ENCODE peak calls at places on chromosome 10, in four cellular contexts. One of them, this sample, is unnamed.

GRCh38 chr10:78570633-78571032 is 498.1 kb upstream of the ZMIZ1 start:
- DNase-seq in left lung: no peak
- DNase-seq in BJ: no peak
- DNase-seq in fibroblast of lung: no peak
- DNase-seq in this sample: no peak

GRCh38 chr10:111953949-111954348 is 229.6 kb downstream of the GPAM start:
- DNase-seq in left lung: no peak
- DNase-seq in BJ: no peak
- DNase-seq in fibroblast of lung: no peak
- DNase-seq in this sample: no peak

GRCh38 chr10:51800725-51801455 is 101.5 kb upstream of the CSTF2T start:
- DNase-seq in left lung: no peak
- DNase-seq in BJ: no peak
- DNase-seq in fibroblast of lung: peak
- DNase-seq in this sample: no peak

GRCh38 chr10:24721254-24722106 is 2.2 kb downstream of the ARHGAP21 start:
- DNase-seq in left lung: peak
- DNase-seq in BJ: no peak
- DNase-seq in fibroblast of lung: no peak
- DNase-seq in this sample: no peak

GRCh38 chr10:104323721-104324686 is 14.3 kb downstream of the ITPRIP start:
- DNase-seq in left lung: peak
- DNase-seq in BJ: no peak
- DNase-seq in fibroblast of lung: no peak
- DNase-seq in this sample: no peak

GRCh38 chr10:77179015-77179695 is 458.5 kb downstream of the KCNMA1 start:
- DNase-seq in left lung: peak
- DNase-seq in BJ: peak
- DNase-seq in fibroblast of lung: peak
- DNase-seq in this sample: no peak

GRCh38 chr10:80472234-80473095 is 18.4 kb downstream of the TSPAN14 start:
- DNase-seq in left lung: no peak
- DNase-seq in BJ: no peak
- DNase-seq in fibroblast of lung: peak
- DNase-seq in this sample: no peak

GRCh38 chr10:43808136-43808535 is 159.5 kb upstream of the ZNF32 start:
- DNase-seq in left lung: no peak
- DNase-seq in BJ: no peak
- DNase-seq in fibroblast of lung: no peak
- DNase-seq in this sample: no peak

GRCh38 chr10:51607436-51607835 is 92.0 kb downstream of the CSTF2T start:
- DNase-seq in left lung: no peak
- DNase-seq in BJ: no peak
- DNase-seq in fibroblast of lung: no peak
- DNase-seq in this sample: no peak

GRCh38 chr10:75208177-75208576 is 2.4 kb upstream of the VDAC2 start:
- DNase-seq in left lung: no peak
- DNase-seq in BJ: no peak
- DNase-seq in fibroblast of lung: peak
- DNase-seq in this sample: no peak

GRCh38 chr10:34739915-34740314 is 75.2 kb downstream of the PARD3 start:
- DNase-seq in left lung: peak
- DNase-seq in BJ: peak
- DNase-seq in fibroblast of lung: peak
- DNase-seq in this sample: no peak

GRCh38 chr10:110747609-110748464 is 103.7 kb downstream of the RBM20 start:
- DNase-seq in left lung: no peak
- DNase-seq in BJ: no peak
- DNase-seq in fibroblast of lung: no peak
- DNase-seq in this sample: no peak

GRCh38 chr10:72389022-72389421 is 34.3 kb upstream of the DNAJB12 start:
- DNase-seq in left lung: no peak
- DNase-seq in BJ: no peak
- DNase-seq in fibroblast of lung: no peak
- DNase-seq in this sample: no peak

GRCh38 chr10:130422366-130423324 is 286.5 kb downstream of the GLRX3 start:
- DNase-seq in left lung: no peak
- DNase-seq in BJ: no peak
- DNase-seq in fibroblast of lung: no peak
- DNase-seq in this sample: no peak
- TF ChIP-seq CTCF in left lung: no peak
- TF ChIP-seq CTCF in BJ: no peak
- TF ChIP-seq CTCF in fibroblast of lung: no peak
- TF ChIP-seq CTCF in this sample: no peak

DNA sequence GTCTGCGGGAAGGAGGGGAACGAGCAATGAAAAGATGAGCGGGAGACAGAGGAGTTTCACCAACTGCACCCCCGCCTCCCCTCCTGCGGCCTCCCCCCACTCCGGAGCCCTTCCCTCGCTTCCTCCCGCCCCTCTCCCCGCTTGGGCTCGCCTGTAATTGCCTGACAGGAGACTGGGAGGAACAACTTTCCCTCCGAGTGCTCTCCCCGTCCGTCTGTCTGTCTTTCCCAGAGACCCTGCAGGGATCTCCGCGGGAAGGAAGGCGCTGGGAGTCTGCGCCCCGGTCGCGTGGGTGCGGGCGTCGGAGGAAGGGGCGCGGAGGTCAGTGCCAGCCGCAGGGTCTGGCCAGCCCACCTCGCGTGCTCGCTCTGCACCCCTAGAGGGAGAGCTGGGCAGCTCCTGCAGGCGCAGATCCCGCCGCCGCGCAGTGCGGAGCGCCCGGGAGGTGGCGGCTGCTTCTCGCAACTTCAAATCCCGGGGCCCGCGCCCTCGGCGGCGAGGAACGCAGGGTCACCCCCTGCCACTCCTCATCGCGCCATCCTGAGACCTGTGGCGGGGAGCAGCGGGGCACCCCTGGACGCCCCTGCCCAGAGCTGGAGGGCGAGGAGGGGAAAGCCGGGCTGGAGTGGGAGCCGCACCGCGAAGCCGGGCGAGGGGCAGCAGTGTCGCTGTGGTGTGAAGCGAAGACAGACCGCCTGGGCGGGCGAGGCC is 527 bp upstream of the NRP1 start:
- DNase-seq in left lung: peak
- DNase-seq in BJ: peak
- DNase-seq in fibroblast of lung: peak
- DNase-seq in this sample: peak
- TF ChIP-seq CTCF in left lung: peak
- TF ChIP-seq CTCF in BJ: peak
- TF ChIP-seq CTCF in fibroblast of lung: peak
- TF ChIP-seq CTCF in this sample: peak

GRCh38 chr10:119302172-119302571 is 94.8 kb downstream of the GRK5 start:
- DNase-seq in left lung: no peak
- DNase-seq in BJ: no peak
- DNase-seq in fibroblast of lung: no peak
- DNase-seq in this sample: no peak
- TF ChIP-seq CTCF in left lung: no peak
- TF ChIP-seq CTCF in BJ: no peak
- TF ChIP-seq CTCF in fibroblast of lung: no peak
- TF ChIP-seq CTCF in this sample: no peak

GRCh38 chr10:61545170-61545569 is 92.0 kb upstream of the TMEM26 start:
- DNase-seq in left lung: no peak
- DNase-seq in BJ: no peak
- DNase-seq in fibroblast of lung: no peak
- DNase-seq in this sample: no peak
- TF ChIP-seq CTCF in left lung: no peak
- TF ChIP-seq CTCF in BJ: no peak
- TF ChIP-seq CTCF in fibroblast of lung: no peak
- TF ChIP-seq CTCF in this sample: no peak

GRCh38 chr10:85789125-85789524 is 577.5 kb downstream of the GRID1 start:
- DNase-seq in left lung: no peak
- DNase-seq in BJ: no peak
- DNase-seq in fibroblast of lung: no peak
- DNase-seq in this sample: no peak

GRCh38 chr10:85788570-85788969 is 578.0 kb downstream of the GRID1 start:
- DNase-seq in left lung: no peak
- DNase-seq in BJ: no peak
- DNase-seq in fibroblast of lung: no peak
- DNase-seq in this sample: no peak

GRCh38 chr10:85784792-85785191 is 581.8 kb downstream of the GRID1 start:
- DNase-seq in left lung: no peak
- DNase-seq in BJ: no peak
- DNase-seq in fibroblast of lung: no peak
- DNase-seq in this sample: no peak

GRCh38 chr10:85787393-85787792 is 579.2 kb downstream of the GRID1 start:
- DNase-seq in left lung: no peak
- DNase-seq in BJ: no peak
- DNase-seq in fibroblast of lung: no peak
- DNase-seq in this sample: no peak

DNA sequence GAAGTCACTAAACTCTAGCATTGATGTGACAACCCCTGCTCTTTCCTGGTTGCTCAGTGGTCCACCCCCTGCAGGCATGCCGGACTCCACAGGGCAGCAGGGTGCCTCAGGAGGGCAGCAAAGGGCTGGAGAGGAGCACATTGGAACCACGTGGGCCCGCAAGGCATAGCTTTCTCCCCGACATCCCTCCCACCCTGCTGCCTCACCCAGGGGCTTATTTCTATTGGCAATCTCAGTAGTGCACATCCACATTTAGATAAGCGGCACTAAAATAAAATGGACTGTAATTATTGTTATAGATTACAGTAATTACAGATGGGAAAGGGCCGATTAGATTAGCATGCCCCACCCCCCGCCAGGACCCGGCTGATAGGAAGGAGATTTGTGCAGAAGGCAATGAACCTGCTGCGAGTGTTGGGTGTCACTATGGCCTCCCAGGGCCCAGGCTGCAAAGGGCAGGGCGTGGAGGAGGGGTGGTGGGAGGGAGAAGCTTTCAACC is 580.1 kb downstream of the GRID1 start:
- DNase-seq in left lung: no peak
- DNase-seq in BJ: no peak
- DNase-seq in fibroblast of lung: no peak
- DNase-seq in this sample: no peak
- TF ChIP-seq CTCF in left lung: peak
- TF ChIP-seq CTCF in BJ: no peak
- TF ChIP-seq CTCF in fibroblast of lung: no peak
- TF ChIP-seq CTCF in this sample: peak

DNA sequence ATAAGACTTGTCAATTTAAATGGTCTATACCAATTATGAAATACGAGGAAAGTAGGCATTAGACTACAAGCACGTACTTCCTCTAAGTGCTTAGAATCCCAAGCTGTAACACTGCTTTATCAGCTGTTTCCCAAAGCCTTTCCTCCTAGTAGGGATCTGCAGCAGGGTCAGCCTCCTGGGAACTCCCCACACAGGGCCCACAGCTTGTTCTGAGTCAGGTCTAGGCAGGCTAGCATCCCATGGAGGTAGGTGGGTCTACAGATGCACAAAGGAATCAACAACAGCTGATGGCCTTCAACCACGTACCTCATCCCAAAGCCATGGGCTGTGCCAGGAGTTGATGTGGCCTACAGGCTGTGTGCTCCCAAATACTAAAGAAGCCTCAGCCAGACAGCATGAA is 14.7 kb downstream of the MMS19 start:
- DNase-seq in left lung: no peak
- DNase-seq in BJ: no peak
- DNase-seq in fibroblast of lung: no peak
- DNase-seq in this sample: no peak
- TF ChIP-seq CTCF in left lung: no peak
- TF ChIP-seq CTCF in BJ: no peak
- TF ChIP-seq CTCF in fibroblast of lung: no peak
- TF ChIP-seq CTCF in this sample: no peak

GRCh38 chr10:119488675-119489074 is 53.8 kb downstream of the RGS10 start:
- DNase-seq in left lung: no peak
- DNase-seq in BJ: no peak
- DNase-seq in fibroblast of lung: no peak
- DNase-seq in this sample: no peak

GRCh38 chr10:119494224-119495060 is 48.1 kb downstream of the RGS10 start:
- DNase-seq in left lung: no peak
- DNase-seq in BJ: no peak
- DNase-seq in fibroblast of lung: peak
- DNase-seq in this sample: no peak

GRCh38 chr10:119491941-119492340 is 50.6 kb downstream of the RGS10 start:
- DNase-seq in left lung: no peak
- DNase-seq in BJ: no peak
- DNase-seq in fibroblast of lung: no peak
- DNase-seq in this sample: no peak

GRCh38 chr10:119493155-119493554 is 49.4 kb downstream of the RGS10 start:
- DNase-seq in left lung: no peak
- DNase-seq in BJ: no peak
- DNase-seq in fibroblast of lung: no peak
- DNase-seq in this sample: no peak

DNA sequence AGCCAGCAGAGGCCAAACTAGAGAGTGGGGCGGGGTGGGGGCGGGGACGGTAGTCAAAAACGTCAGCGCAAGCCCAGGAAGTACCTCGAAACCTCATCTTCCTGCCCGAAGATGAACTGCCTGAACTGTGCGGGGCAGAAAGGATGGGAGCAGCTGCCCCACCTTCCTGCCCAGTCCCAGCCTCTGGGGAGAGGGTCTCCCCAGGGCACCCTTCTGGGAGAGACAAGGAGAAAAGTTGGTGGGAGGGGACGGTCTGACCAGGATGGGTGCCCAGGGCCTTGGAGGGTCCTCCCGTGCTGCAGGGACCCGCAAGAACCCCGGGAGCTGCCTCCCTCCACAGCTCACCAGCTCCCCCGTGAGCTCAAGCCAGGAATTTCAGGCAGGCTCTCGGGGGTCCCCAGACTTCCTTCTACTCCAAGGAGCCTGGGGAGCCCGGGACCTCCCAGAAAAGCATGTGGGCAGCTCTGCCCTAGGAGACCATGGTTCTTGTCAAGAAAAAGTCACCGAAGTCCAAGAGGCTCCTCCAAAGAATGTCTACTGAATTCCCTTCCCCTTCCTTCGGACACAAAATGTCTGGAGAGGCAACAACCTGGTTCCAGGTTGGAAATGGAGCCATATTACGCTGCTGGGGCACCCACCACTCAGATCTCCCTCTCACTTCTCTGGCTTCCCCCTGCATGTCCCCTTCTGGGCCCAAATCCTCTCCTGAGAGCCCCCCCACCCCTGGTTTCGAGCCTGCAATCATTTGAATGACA is 52.8 kb downstream of the RGS10 start:
- DNase-seq in left lung: no peak
- DNase-seq in BJ: no peak
- DNase-seq in fibroblast of lung: peak
- DNase-seq in this sample: peak
- TF ChIP-seq CTCF in left lung: peak
- TF ChIP-seq CTCF in BJ: peak
- TF ChIP-seq CTCF in fibroblast of lung: peak
- TF ChIP-seq CTCF in this sample: peak

This sample was measured in type B pancreatic cell.